ENCODE peak calls at places on chromosomes 5 and 9, in eight cellular contexts. Y is WTC11; F is HFF-Myc; T is NCI-H2081; I is stimulated activated CD8-positive, alpha-beta memory T cell treated with anti-CD3 and anti-CD28 coated beads, Interleukin-7, amount 100 ng/mL, for 24 hours; O is left ventricle myocardium superior; H is CD8-positive, alpha-beta T cell; A is memory B cell. C is an unnamed sample.

GRCh38 chr5:131450941-131451340 is 184.1 kb downstream of the RAPGEF6 start:
- DNase-seq in Y (no peak), F (no peak), T (no peak), I (no peak), O (no peak), H (no peak), A (no peak), C (no peak)

GRCh38 chr9:20989923-20990341 is 41.5 kb downstream of the HACD4 start:
- DNase-seq in Y (no peak), F (no peak), T (peak; percentile 17), I (no peak), O (peak; percentile 52), H (no peak), A (no peak), C (peak; percentile 48)

GRCh38 chr5:122312670-122312988 is 592 bp downstream of the SNCAIP start:
- DNase-seq in Y (peak; percentile 29), F (no peak), T (peak; percentile 46), I (no peak), O (peak; percentile 23), H (no peak), A (no peak), C (no peak)

GRCh38 chr9:129336130-129336528 is 158.1 kb upstream of the IER5L start:
- DNase-seq in Y (no peak), F (no peak), T (no peak), I (no peak), O (no peak), H (no peak), A (no peak), C (no peak)

GRCh38 chr5:39219433-39219832 is at the start of gene FYB1:
- DNase-seq in Y (no peak), F (no peak), T (no peak), I (no peak), O (peak; percentile 55), H (no peak), A (no peak), C (no peak)

GRCh38 chr9:1994180-1994579 is 21.0 kb upstream of the SMARCA2 start:
- DNase-seq in Y (no peak), F (no peak), T (no peak), I (no peak), O (no peak), H (no peak), A (no peak), C (no peak)

GRCh38 chr9:95181226-95181818 is 136.2 kb downstream of the FANCC start:
- DNase-seq in Y (no peak), F (no peak), T (no peak), I (no peak), O (no peak), H (no peak), A (no peak), C (no peak)

GRCh38 chr5:5767286-5767928 is 344.9 kb downstream of the ICE1 start:
- DNase-seq in Y (no peak), F (no peak), T (peak; percentile 70), I (no peak), O (peak; percentile 67), H (no peak), A (no peak), C (no peak)

GRCh38 chr5:43469671-43470396 is 13.8 kb downstream of the TMEM267 start:
- DNase-seq in Y (no peak), F (no peak), T (no peak), I (no peak), O (no peak), H (no peak), A (no peak), C (no peak)

GRCh38 chr5:91302335-91302734 is 80.8 kb downstream of the ARRDC3 start:
- DNase-seq in Y (no peak), F (no peak), T (no peak), I (no peak), O (no peak), H (no peak), A (no peak), C (no peak)

GRCh38 chr5:96896285-96896711 is 20.0 kb downstream of the ERAP2 start:
- DNase-seq in Y (no peak), F (no peak), T (no peak), I (no peak), O (no peak), H (no peak), A (peak; percentile 18), C (no peak)

GRCh38 chr9:118929317-118929716 is 439.9 kb downstream of the BRINP1 start:
- DNase-seq in Y (no peak), F (no peak), T (no peak), I (no peak), O (no peak), H (no peak), A (no peak), C (no peak)

GRCh38 chr5:65451436-65451835 is 30.3 kb downstream of the ADAMTS6 start:
- DNase-seq in Y (no peak), F (no peak), T (no peak), I (no peak), O (no peak), H (no peak), A (no peak), C (no peak)

GRCh38 chr5:34914671-34915138 is 599 bp downstream of the RAD1 start:
- DNase-seq in Y (peak; percentile 30), F (no peak), T (peak; percentile 78), I (no peak), O (peak; percentile 46), H (no peak), A (no peak), C (no peak)

GRCh38 chr5:133680830-133681555 is 68.7 kb upstream of the FSTL4 start:
- DNase-seq in Y (no peak), F (no peak), T (no peak), I (no peak), O (no peak), H (peak; percentile 15), A (no peak), C (no peak)

GRCh38 chr5:67935908-67936573 is 279.5 kb upstream of the PIK3R1 start:
- DNase-seq in Y (no peak), F (no peak), T (no peak), I (no peak), O (no peak), H (no peak), A (no peak), C (no peak)

GRCh38 chr5:175830586-175831300 is 40.6 kb upstream of the CPLX2 start:
- DNase-seq in Y (no peak), F (no peak), T (no peak), I (no peak), O (no peak), H (no peak), A (no peak), C (no peak)

GRCh38 chr9:104775961-104776360 is 12.0 kb downstream of the NIPSNAP3B start:
- DNase-seq in Y (no peak), F (no peak), T (no peak), I (no peak), O (no peak), H (no peak), A (no peak), C (no peak)

GRCh38 chr5:10550222-10550995 is 13.5 kb upstream of the ANKRD33B start:
- DNase-seq in Y (no peak), F (no peak), T (no peak), I (no peak), O (no peak), H (no peak), A (no peak), C (no peak)

GRCh38 chr9:134619456-134619982 is 22.1 kb upstream of the COL5A1 start:
- DNase-seq in Y (no peak), F (no peak), T (no peak), I (no peak), O (peak; percentile 12), H (no peak), A (no peak), C (no peak)

GRCh38 chr9:114653556-114654159 is 3.9 kb downstream of the TEX53 start:
- DNase-seq in Y (peak; percentile 81), F (peak; percentile 44), T (peak; percentile 72), I (peak; percentile 67), O (no peak), H (peak; percentile 88), A (peak; percentile 86), C (peak; percentile 59)

GRCh38 chr9:105341784-105342183 is 97.3 kb downstream of the SLC44A1 start:
- DNase-seq in Y (no peak), F (peak; percentile 5), T (no peak), I (no peak), O (no peak), H (no peak), A (no peak), C (no peak)

GRCh38 chr9:136225366-136225747 is 20.3 kb downstream of the QSOX2 start:
- DNase-seq in Y (no peak), F (no peak), T (no peak), I (no peak), O (no peak), H (no peak), A (peak; percentile 84), C (no peak)

GRCh38 chr5:44536650-44537260 is 147.5 kb upstream of the FGF10 start:
- DNase-seq in Y (peak; percentile 39), F (no peak), T (peak; percentile 16), I (no peak), O (no peak), H (no peak), A (no peak), C (no peak)

GRCh38 chr9:118059520-118060278 is 355.5 kb downstream of the TLR4 start:
- DNase-seq in Y (peak; percentile 47), F (peak; percentile 3), T (peak; percentile 5), I (no peak), O (no peak), H (no peak), A (peak; percentile 8), C (no peak)

GRCh38 chr5:123037104-123037418 is 536 bp upstream of the PPIC start:
- DNase-seq in Y (no peak), F (no peak), T (no peak), I (no peak), O (no peak), H (no peak), A (no peak), C (no peak)

GRCh38 chr9:77833686-77834429 is 185.7 kb upstream of the GNA14 start:
- DNase-seq in Y (no peak), F (no peak), T (no peak), I (no peak), O (no peak), H (no peak), A (no peak), C (no peak)

C was measured in substantia nigra.